ENCODE peak calls at places on chromosomes 6 and 20, in six cellular contexts. D, Q, X, S, G and O are unnamed samples.

GRCh38 chr6:33987531-33988021 is 158.3 kb downstream of the GRM4 start:
- DNase-seq in Q (peak; percentile 76), X (no peak), D (no peak), G (no peak), S (peak; percentile 59), O (no peak)

GRCh38 chr20:10761786-10762185 is 88.0 kb upstream of the JAG1 start:
- DNase-seq in G (no peak), X (no peak), Q (no peak), S (no peak), D (peak; percentile 98), O (peak; percentile 18)

GRCh38 chr6:80767808-80768207 is 661.3 kb downstream of the BCKDHB start:
- DNase-seq in Q (peak; percentile 52), X (no peak), D (peak; percentile 88), G (no peak), S (no peak), O (peak; percentile 50)

GRCh38 chr20:34703573-34704176 is 469 bp upstream of the TP53INP2 start:
- DNase-seq in S (peak; percentile 77), Q (peak; percentile 63), D (peak; percentile 21), X (no peak), G (no peak), O (no peak)

GRCh38 chr6:42131531-42131930 is 10.9 kb downstream of the C6orf132 start:
- DNase-seq in X (no peak), G (no peak), D (peak; percentile 90), S (no peak), Q (no peak), O (no peak)

GRCh38 chr20:46013826-46014516 is 5.3 kb downstream of the MMP9 start:
- DNase-seq in Q (peak; percentile 56), X (peak; percentile 37), G (peak; percentile 68), D (no peak), S (no peak), O (peak; percentile 83)

GRCh38 chr6:114075300-114075699 is 104.4 kb upstream of the HDAC2 start:
- DNase-seq in D (no peak), G (no peak), S (no peak), X (no peak), Q (no peak), O (no peak)

GRCh38 chr6:75368151-75368779 is 83.7 kb upstream of the TMEM30A start:
- DNase-seq in G (peak; percentile 55), D (no peak), X (no peak), Q (peak; percentile 29), S (no peak), O (peak; percentile 7)

GRCh38 chr6:127342946-127343752 is at the start of gene ECHDC1:
- DNase-seq in G (peak; percentile 64), Q (peak; percentile 70), X (peak; percentile 54), D (peak; percentile 54), S (peak; percentile 79), O (peak; percentile 63)

GRCh38 chr20:7967199-7967844 is 27.1 kb upstream of the HAO1 start:
- DNase-seq in Q (no peak), G (no peak), X (no peak), D (peak; percentile 17), S (no peak), O (no peak)

GRCh38 chr6:161922631-161923119 is 648.8 kb upstream of the AGPAT4 start:
- DNase-seq in G (peak; percentile 48), Q (peak; percentile 68), D (peak; percentile 72), X (no peak), S (no peak), O (peak; percentile 49)

GRCh38 chr6:138372711-138373463 is 4.8 kb upstream of the SMIM28 start:
- DNase-seq in D (peak; percentile 34), S (no peak), Q (no peak), G (peak; percentile 10), X (no peak), O (peak; percentile 36)

GRCh38 chr6:90719321-90720195 is 132.7 kb upstream of the MAP3K7 start:
- DNase-seq in X (no peak), D (no peak), G (no peak), S (no peak), Q (no peak), O (peak; percentile 5)

GRCh38 chr20:44211177-44212039 is 837 bp upstream of the OSER1 start:
- DNase-seq in Q (peak; percentile 55), X (peak; percentile 37), G (no peak), D (peak; percentile 11), S (no peak), O (no peak)

GRCh38 chr6:83885984-83886383 is 26.5 kb downstream of the CYB5R4 start:
- DNase-seq in X (no peak), Q (no peak), S (no peak), G (no peak), D (no peak), O (no peak)

DNA sequence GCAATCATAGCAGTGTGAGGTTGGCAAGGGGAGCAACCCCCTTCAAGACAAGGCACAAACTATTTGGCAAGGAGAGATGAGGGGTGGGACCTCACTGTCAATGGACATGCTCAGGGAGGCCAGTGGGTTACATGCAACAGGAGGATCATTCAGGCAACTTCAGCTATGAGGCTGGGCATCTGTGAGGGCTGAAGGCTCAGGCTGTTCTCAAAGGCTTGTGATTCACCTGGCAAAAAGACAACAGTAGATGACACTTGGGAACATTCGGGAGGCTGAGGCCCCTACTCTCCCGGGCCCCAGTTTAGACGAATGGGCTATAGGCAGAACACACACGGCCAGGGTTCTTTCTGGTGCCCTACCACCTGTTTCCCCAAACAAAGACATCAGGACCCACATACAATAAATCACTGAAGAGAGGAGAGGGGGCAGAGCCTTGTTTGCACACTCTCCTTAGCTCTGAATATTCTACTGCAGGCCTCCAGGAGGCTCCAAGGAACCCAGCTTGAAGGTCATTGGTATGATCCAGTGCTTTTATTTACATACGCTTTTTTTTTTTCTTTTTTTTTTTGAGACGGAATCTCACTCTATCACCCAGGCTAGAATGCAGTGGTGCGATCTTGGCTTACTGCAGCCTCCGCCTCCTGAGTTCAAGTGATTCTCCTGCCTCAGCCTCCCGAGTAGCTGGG is 7.9 kb downstream of the TUBB start:
- DNase-seq in S (no peak), D (no peak), X (no peak), Q (no peak), G (no peak), O (no peak)
- H3K27ac ChIP-seq in S (peak overlapping the region; percentile 25), D (peak overlapping the region; percentile 8), X (no peak overlapping the region), Q (no peak overlapping the region), G (peak overlapping the region; percentile 1), O (peak overlapping the region; percentile 71)

GRCh38 chr6:36443498-36443844 is 671 bp downstream of the KCTD20 start:
- DNase-seq in D (no peak), X (no peak), S (no peak), G (no peak), Q (no peak), O (no peak)

GRCh38 chr6:36444470-36444869 is 1.7 kb downstream of the KCTD20 start:
- DNase-seq in Q (no peak), X (no peak), S (no peak), G (no peak), D (peak; percentile 74), O (peak; percentile 31)

GRCh38 chr6:36445651-36446050 is 2.9 kb downstream of the KCTD20 start:
- DNase-seq in S (no peak), G (no peak), Q (no peak), D (no peak), X (no peak), O (no peak)

GRCh38 chr6:36442671-36443497 is at the start of the genes KCTD20 and PXT1:
- DNase-seq in S (peak; percentile 92), X (peak; percentile 88), Q (peak; percentile 89), G (peak; percentile 75), D (peak; percentile 83), O (peak; percentile 79)

GRCh38 chr6:36443951-36444428 is 1.2 kb downstream of the KCTD20 start:
- DNase-seq in G (peak; percentile 56), Q (peak; percentile 39), D (no peak), X (no peak), S (no peak), O (peak; percentile 48)
- TF ChIP-seq CTCF in G (peak; percentile 27), Q (no peak), D (peak; percentile 50), X (no peak), S (no peak), O (peak; percentile 15)

GRCh38 chr6:135496805-135497411 is 632 bp downstream of the AHI1 start:
- DNase-seq in D (no peak), Q (no peak), G (no peak), X (no peak), S (no peak), O (no peak)
- H3K27ac ChIP-seq in D (peak overlapping the region; percentile 98), Q (peak overlapping the region; percentile 93), G (peak overlapping the region; percentile 93), X (peak overlapping the region; percentile 96), S (peak overlapping the region; percentile 98), O (peak overlapping the region; percentile 95)

GRCh38 chr6:117089604-117090003 is 175.8 kb upstream of the VGLL2 start:
- DNase-seq in X (no peak), S (no peak), Q (no peak), D (no peak), G (no peak), O (no peak)
- TF ChIP-seq CTCF in X (no peak), S (no peak), Q (no peak), D (no peak), G (no peak), O (no peak)

GRCh38 chr6:20186981-20187380 is 25.3 kb downstream of the MBOAT1 start:
- DNase-seq in D (no peak), S (no peak), Q (no peak), G (no peak), X (no peak), O (no peak)
- H3K27ac ChIP-seq in D (no peak overlapping the region), S (no peak overlapping the region), Q (no peak overlapping the region), G (no peak overlapping the region), X (no peak overlapping the region), O (no peak overlapping the region)

GRCh38 chr6:1611572-1612385 is 2.1 kb downstream of the FOXC1 start:
- DNase-seq in S (no peak), Q (no peak), G (no peak), D (no peak), X (no peak), O (peak; percentile 44)

GRCh38 chr6:1612386-1612893 is 2.7 kb downstream of the FOXC1 start:
- DNase-seq in D (no peak), G (no peak), S (no peak), X (no peak), Q (no peak), O (no peak)

GRCh38 chr6:1614448-1614766 is 4.7 kb downstream of the FOXC1 start:
- DNase-seq in G (no peak), D (no peak), S (no peak), Q (no peak), X (no peak), O (no peak)

GRCh38 chr6:1613631-1614447 is 4.1 kb downstream of the FOXC1 start:
- DNase-seq in X (no peak), D (no peak), G (no peak), Q (no peak), S (no peak), O (peak; percentile 50)

GRCh38 chr6:1612902-1613301 is 3.2 kb downstream of the FOXC1 start:
- DNase-seq in S (no peak), X (no peak), D (peak; percentile 78), Q (no peak), G (no peak), O (peak; percentile 41)
- TF ChIP-seq CTCF in S (no peak), X (no peak), D (no peak), Q (no peak), G (no peak), O (no peak)